ENCODE peak calls at places on chromosomes 2 and 18, in seven cellular contexts. V, C, T, L, R, F and N are unnamed samples.

GRCh38 chr2:219726916-219727315 is 99.5 kb downstream of the SLC4A3 start:
- DNase-seq in V (no peak), C (peak; percentile 30), T (no peak), L (no peak), R (no peak), F (no peak), N (no peak)

GRCh38 chr2:3314626-3315025 is 63.0 kb downstream of the EIPR1 start:
- DNase-seq in V (peak; percentile 4), C (no peak), T (no peak), L (no peak), R (no peak), F (no peak), N (no peak)

GRCh38 chr2:55092439-55092838 is 42.2 kb upstream of the RTN4 start:
- DNase-seq in V (no peak), C (no peak), T (no peak), L (no peak), R (no peak), F (no peak), N (no peak)

GRCh38 chr2:111662771-111663470 is 221.1 kb downstream of the ANAPC1 start:
- DNase-seq in V (no peak), C (no peak), T (no peak), L (peak; percentile 68), R (no peak), F (no peak), N (no peak)

GRCh38 chr2:183010112-183010511 is 28.1 kb downstream of the NCKAP1 start:
- DNase-seq in V (peak; percentile 66), C (no peak), T (no peak), L (no peak), R (peak; percentile 89), F (peak; percentile 83), N (no peak)

GRCh38 chr2:227106845-227107759 is 56.9 kb downstream of the COL4A4 start:
- DNase-seq in V (peak; percentile 50), C (peak; percentile 59), T (no peak), L (no peak), R (peak; percentile 60), F (peak; percentile 31), N (peak; percentile 54)

GRCh38 chr2:38474058-38474457 is 97.0 kb upstream of the ATL2 start:
- DNase-seq in V (no peak), C (no peak), T (no peak), L (no peak), R (no peak), F (no peak), N (no peak)

GRCh38 chr2:240595381-240596079 is 9.0 kb downstream of the CAPN10 start:
- DNase-seq in V (peak; percentile 89), C (peak; percentile 41), T (no peak), L (no peak), R (no peak), F (peak; percentile 1), N (peak; percentile 13)

GRCh38 chr2:46490521-46491141 is 11.3 kb downstream of the TMEM247 start:
- DNase-seq in V (no peak), C (no peak), T (peak; percentile 9), L (no peak), R (no peak), F (no peak), N (peak; percentile 97)

GRCh38 chr2:201796478-201796865 is 9.9 kb upstream of the CDK15 start:
- DNase-seq in V (no peak), C (no peak), T (no peak), L (no peak), R (peak; percentile 47), F (no peak), N (no peak)

GRCh38 chr2:88190808-88191721 is 20.9 kb downstream of the THNSL2 start:
- DNase-seq in V (peak; percentile 83), C (no peak), T (no peak), L (no peak), R (peak; percentile 31), F (peak; percentile 4), N (peak; percentile 44)

GRCh38 chr2:14601070-14601770 is 31.3 kb upstream of the LRATD1 start:
- DNase-seq in V (no peak), C (no peak), T (no peak), L (no peak), R (no peak), F (no peak), N (no peak)

GRCh38 chr2:165055081-165055879 is 100.0 kb upstream of the SLC38A11 start:
- DNase-seq in V (no peak), C (no peak), T (no peak), L (no peak), R (no peak), F (peak; percentile 63), N (no peak)

GRCh38 chr2:70828914-70829824 is 6.4 kb downstream of the CD207 start:
- DNase-seq in V (no peak), C (peak; percentile 33), T (no peak), L (no peak), R (no peak), F (no peak), N (no peak)

GRCh38 chr18:48979944-48980890 is 29.5 kb upstream of the SMAD7 start:
- DNase-seq in V (no peak), C (peak; percentile 79), T (no peak), L (no peak), R (peak; percentile 68), F (no peak), N (peak; percentile 55)

GRCh38 chr18:63099848-63100625 is 219.5 kb downstream of the BCL2 start:
- DNase-seq in V (no peak), C (peak; percentile 99), T (no peak), L (no peak), R (no peak), F (no peak), N (peak; percentile 91)

GRCh38 chr2:16324971-16325612 is 340.5 kb downstream of the CYRIA start:
- DNase-seq in V (no peak), C (no peak), T (no peak), L (no peak), R (no peak), F (no peak), N (no peak)

GRCh38 chr2:76268928-76269327 is 558.2 kb upstream of the GCFC2 start:
- DNase-seq in V (no peak), C (peak; percentile 38), T (no peak), L (no peak), R (no peak), F (peak; percentile 34), N (no peak)

GRCh38 chr2:64177315-64177714 is 33.1 kb upstream of the PELI1 start:
- DNase-seq in V (no peak), C (no peak), T (no peak), L (no peak), R (no peak), F (no peak), N (no peak)

GRCh38 chr18:42045346-42045745 is 90.3 kb downstream of the PIK3C3 start:
- DNase-seq in V (no peak), C (no peak), T (no peak), L (no peak), R (peak; percentile 5), F (no peak), N (no peak)

GRCh38 chr2:25879133-25879730 is 945 bp upstream of the ASXL2 start:
- DNase-seq in V (no peak), C (no peak), T (no peak), L (no peak), R (peak; percentile 60), F (peak; percentile 49), N (no peak)

GRCh38 chr18:26226229-26227050 is at the start of gene TAF4B:
- DNase-seq in V (peak; percentile 96), C (peak; percentile 85), T (peak; percentile 90), L (peak; percentile 94), R (peak; percentile 88), F (peak; percentile 92), N (peak; percentile 89)

GRCh38 chr2:74391580-74392448 is 11.7 kb upstream of the DCTN1 start:
- DNase-seq in V (peak; percentile 93), C (peak; percentile 85), T (peak; percentile 96), L (peak; percentile 93), R (peak; percentile 83), F (peak; percentile 93), N (peak; percentile 94)

GRCh38 chr2:140122001-140122400 is 1341.8 kb upstream of the NXPH2 start:
- DNase-seq in V (no peak), C (no peak), T (no peak), L (no peak), R (peak; percentile 6), F (no peak), N (no peak)

GRCh38 chr2:72263043-72263780 is 115.5 kb upstream of the CYP26B1 start:
- DNase-seq in V (no peak), C (no peak), T (no peak), L (no peak), R (peak; percentile 30), F (no peak), N (no peak)

GRCh38 chr2:112626604-112627059 is 19.1 kb upstream of the SLC20A1 start:
- DNase-seq in V (peak; percentile 56), C (peak; percentile 59), T (peak; percentile 54), L (peak; percentile 78), R (peak; percentile 79), F (peak; percentile 95), N (peak; percentile 69)

GRCh38 chr2:9480157-9480556 is 5.8 kb downstream of the IAH1 start:
- DNase-seq in V (no peak), C (no peak), T (no peak), L (no peak), R (no peak), F (no peak), N (no peak)

GRCh38 chr18:57519668-57520424 is 66.7 kb downstream of the FECH start:
- DNase-seq in V (no peak), C (no peak), T (no peak), L (no peak), R (no peak), F (no peak), N (no peak)

GRCh38 chr2:217553202-217553601 is 449.6 kb downstream of the TNS1 start:
- DNase-seq in V (no peak), C (no peak), T (no peak), L (no peak), R (no peak), F (no peak), N (no peak)

GRCh38 chr2:71948781-71949536 is 198.7 kb downstream of the CYP26B1 start:
- DNase-seq in V (no peak), C (peak; percentile 63), T (no peak), L (no peak), R (peak; percentile 87), F (no peak), N (no peak)

GRCh38 chr2:8477511-8478132 is 204.2 kb upstream of the ID2 start:
- DNase-seq in V (no peak), C (peak; percentile 96), T (no peak), L (no peak), R (no peak), F (no peak), N (peak; percentile 59)

GRCh38 chr2:191691898-191692297 is 14.0 kb downstream of the NABP1 start:
- DNase-seq in V (no peak), C (no peak), T (no peak), L (no peak), R (no peak), F (no peak), N (no peak)